ENCODE peak calls at places on chromosomes 12 and 14, in five cellular contexts. I is tibial artery, Y is adrenal gland, D is HCT116, G is psoas muscle. H is an unnamed sample.

GRCh38 chr12:51391047-51391837 is at the start of gene GALNT6:
- DNase-seq in G (no peak), Y (no peak), I (no peak), D (no peak), H (peak; percentile 56)

GRCh38 chr12:47707905-47708543 is 2.2 kb upstream of the RPAP3 start:
- DNase-seq in I (no peak), Y (no peak), D (no peak), G (no peak), H (no peak)

GRCh38 chr12:124445121-124445718 is 122.2 kb downstream of the NCOR2 start:
- DNase-seq in I (no peak), Y (no peak), D (no peak), G (peak; percentile 49), H (no peak)

GRCh38 chr12:22100952-22101748 is 55.1 kb downstream of the CMAS start:
- DNase-seq in I (no peak), G (no peak), Y (peak; percentile 49), D (peak; percentile 18), H (no peak)

GRCh38 chr14:22848391-22849164 is 12.2 kb downstream of the MMP14 start:
- DNase-seq in G (peak; percentile 86), I (peak; percentile 96), D (no peak), Y (peak; percentile 51), H (no peak)

GRCh38 chr12:560666-561065 is 100.9 kb downstream of the B4GALNT3 start:
- DNase-seq in Y (no peak), G (no peak), I (no peak), D (no peak), H (no peak)

GRCh38 chr12:55996201-55996714 is 818 bp upstream of the SUOX start:
- DNase-seq in Y (peak; percentile 69), D (no peak), G (peak; percentile 65), I (no peak), H (peak; percentile 68)

GRCh38 chr12:47382305-47382704 is 302.5 kb upstream of the AMIGO2 start:
- DNase-seq in I (no peak), Y (no peak), D (no peak), G (no peak), H (no peak)

GRCh38 chr14:92923744-92924103 is 774 bp downstream of the CHGA start:
- DNase-seq in I (no peak), Y (no peak), D (no peak), G (no peak), H (no peak)

GRCh38 chr12:5244513-5244972 is 187.4 kb upstream of the NTF3 start:
- DNase-seq in D (no peak), Y (no peak), I (no peak), G (no peak), H (no peak)

GRCh38 chr12:59627582-59627981 is 31.8 kb downstream of the SLC16A7 start:
- DNase-seq in D (no peak), Y (no peak), I (no peak), G (no peak), H (no peak)

GRCh38 chr12:49482095-49483051 is 56.5 kb upstream of the KCNH3 start:
- DNase-seq in Y (no peak), D (no peak), I (no peak), G (no peak), H (no peak)

GRCh38 chr12:124655317-124656213 is 88.2 kb upstream of the NCOR2 start:
- DNase-seq in Y (peak; percentile 79), G (peak; percentile 87), I (peak; percentile 89), D (no peak), H (no peak)

GRCh38 chr12:67352682-67353081 is 83.5 kb downstream of the CAND1 start:
- DNase-seq in Y (no peak), D (no peak), G (no peak), I (no peak), H (no peak)

GRCh38 chr12:4147051-4147481 is 126.5 kb upstream of the CCND2 start:
- DNase-seq in D (no peak), G (no peak), I (no peak), Y (no peak), H (no peak)

GRCh38 chr14:100067971-100068959 is 3.0 kb downstream of the EVL start:
- DNase-seq in Y (peak; percentile 34), I (no peak), G (no peak), D (peak; percentile 21), H (peak; percentile 78)

GRCh38 chr12:91483471-91483985 is 300.9 kb upstream of the DCN start:
- DNase-seq in G (no peak), I (no peak), Y (no peak), D (no peak), H (no peak)

GRCh38 chr12:33605776-33606175 is 166.2 kb upstream of the SYT10 start:
- DNase-seq in G (no peak), Y (no peak), D (no peak), I (no peak), H (no peak)

GRCh38 chr12:108689314-108690190 is 41.8 kb downstream of the CORO1C start:
- DNase-seq in D (peak; percentile 27), Y (peak; percentile 46), I (peak; percentile 79), G (no peak), H (no peak)

GRCh38 chr14:56807586-56808168 is 2.6 kb downstream of the OTX2 start:
- DNase-seq in D (no peak), Y (no peak), I (no peak), G (no peak), H (no peak)
- H3K4me3 ChIP-seq in D (no peak overlapping the region), Y (no peak overlapping the region), I (no peak overlapping the region), G (peak overlapping the region; percentile 52), H (no peak overlapping the region)

GRCh38 chr12:83954071-83954789 is 958.4 kb downstream of the SLC6A15 start:
- DNase-seq in I (no peak), D (no peak), G (no peak), Y (no peak), H (no peak)

GRCh38 chr12:83960767-83961166 is 951.8 kb downstream of the SLC6A15 start:
- DNase-seq in Y (no peak), I (no peak), G (no peak), D (no peak), H (no peak)

GRCh38 chr12:83958997-83959396 is 953.6 kb downstream of the SLC6A15 start:
- DNase-seq in D (no peak), G (no peak), Y (no peak), I (no peak), H (no peak)

GRCh38 chr12:83954939-83955601 is 957.5 kb downstream of the SLC6A15 start:
- DNase-seq in Y (no peak), G (no peak), I (no peak), D (peak; percentile 22), H (no peak)
- TF ChIP-seq CTCF in Y (no peak), G (no peak), I (no peak), D (peak; percentile 50), H (no peak)

DNA sequence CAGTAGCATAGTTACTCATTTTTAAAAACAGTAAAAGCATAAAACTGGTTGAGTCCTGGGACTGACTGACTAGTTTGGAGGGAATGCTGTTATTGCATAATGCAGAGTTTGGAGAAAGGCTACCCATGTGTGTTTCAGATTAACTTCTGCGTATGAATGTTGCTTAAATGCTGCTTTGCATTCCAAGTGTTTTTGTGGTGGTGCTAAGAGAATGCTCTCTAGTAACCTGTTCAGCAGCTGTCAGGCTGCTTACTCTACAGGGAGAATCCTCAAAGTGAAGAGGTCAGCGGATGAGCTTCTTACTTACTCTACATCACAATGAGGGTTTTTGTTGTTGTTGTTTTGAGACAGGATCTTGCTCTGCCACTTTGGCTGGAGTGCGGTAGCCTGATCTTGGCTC is 4.3 kb downstream of the DLST start:
- DNase-seq in I (no peak), G (no peak), Y (no peak), D (no peak), H (no peak)
- H3K27ac ChIP-seq in I (peak overlapping the region; percentile 92), G (peak overlapping the region; percentile 69), Y (no peak overlapping the region), D (no peak overlapping the region), H (no peak overlapping the region)

GRCh38 chr12:120230974-120231315 is 30.0 kb upstream of the RPLP0 start:
- DNase-seq in D (no peak), G (no peak), I (no peak), Y (no peak), H (no peak)
- H3K4me3 ChIP-seq in D (peak overlapping the region; percentile 58), G (peak overlapping the region; percentile 52), I (no peak overlapping the region), Y (no peak overlapping the region), H (no peak overlapping the region)

DNA sequence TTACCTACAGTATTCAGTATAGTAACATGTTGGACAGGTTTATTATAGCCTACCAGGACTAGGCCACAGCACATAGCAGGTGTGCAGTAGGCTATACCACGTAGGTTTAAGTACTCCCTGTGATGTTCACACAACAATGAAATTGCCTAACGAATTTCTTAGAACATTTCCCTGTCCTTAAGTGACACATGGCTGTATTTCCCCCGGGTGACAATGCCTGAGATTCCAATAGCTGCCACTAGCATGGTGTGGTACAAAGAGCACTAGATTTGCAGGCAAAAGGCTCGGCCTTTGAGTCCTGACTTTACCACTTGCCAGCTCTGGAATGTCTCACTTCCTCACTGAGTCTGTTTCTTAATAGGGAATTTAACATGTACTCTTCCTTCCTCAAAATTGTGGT is 19.7 kb downstream of the PTPN21 start:
- DNase-seq in Y (no peak), G (no peak), I (no peak), D (no peak), H (no peak)
- TF ChIP-seq CTCF in Y (no peak), G (no peak), I (no peak), D (no peak), H (no peak)